ENCODE peak calls at places on chromosomes 7 and 10, in ten cellular contexts. C is gastrocnemius medialis, J is cardiac muscle cell, B is ovary, E is WERI-Rb-1, G is left ventricle myocardium inferior, F is Peyer's patch, K is fibroblast of lung, O is suprapubic skin, W is colonic mucosa. Y is an unnamed sample. For H3K9me3, the result is how much of the 10 kb centered on the place peaks cover.

GRCh38 chr7:156842317-156842716 is 50.7 kb downstream of the LMBR1 start:
- DNase-seq in C (no peak), J (peak), B (no peak), E (no peak), G (no peak), F (no peak), K (no peak), O (no peak), W (no peak), Y (no peak)

GRCh38 chr10:122689146-122689807 is 10.4 kb downstream of the C10orf120 start:
- DNase-seq in C (no peak), J (no peak), B (no peak), E (no peak), G (no peak), F (no peak), K (no peak), O (no peak), W (no peak), Y (no peak)

GRCh38 chr7:108045154-108045553 is 42.2 kb upstream of the LAMB1 start:
- DNase-seq in C (no peak), J (peak), B (no peak), E (no peak), G (no peak), F (no peak), K (peak), O (no peak), W (no peak), Y (no peak)

GRCh38 chr7:145978769-145979168 is 137.8 kb upstream of the CNTNAP2 start:
- DNase-seq in C (no peak), J (no peak), B (no peak), E (no peak), G (no peak), F (no peak), K (no peak), O (no peak), W (no peak), Y (no peak)

GRCh38 chr7:151091431-151091830 is 5.2 kb downstream of the AGAP3 start:
- DNase-seq in C (no peak), J (no peak), B (peak), E (peak), G (no peak), F (peak), K (no peak), O (no peak), W (peak), Y (peak)

GRCh38 chr7:148962515-148962822 is 65.8 kb downstream of the PDIA4 start:
- DNase-seq in C (no peak), J (no peak), B (no peak), E (no peak), G (no peak), F (no peak), K (no peak), O (no peak), W (no peak), Y (no peak)

GRCh38 chr7:45143616-45144015 is 14.0 kb upstream of the RAMP3 start:
- DNase-seq in C (no peak), J (no peak), B (no peak), E (no peak), G (no peak), F (no peak), K (peak), O (no peak), W (no peak), Y (no peak)

GRCh38 chr7:33539198-33539597 is 366.1 kb upstream of the BMPER start:
- DNase-seq in C (no peak), J (no peak), B (no peak), E (no peak), G (no peak), F (no peak), K (no peak), O (no peak), W (no peak), Y (no peak)

GRCh38 chr7:46080595-46081159 is 159.6 kb upstream of the IGFBP3 start:
- DNase-seq in C (no peak), J (no peak), B (no peak), E (no peak), G (no peak), F (no peak), K (no peak), O (no peak), W (no peak), Y (no peak)

GRCh38 chr10:51109821-51110533 is 35.7 kb downstream of the PRKG1 start:
- DNase-seq in C (no peak), J (peak), B (no peak), E (no peak), G (no peak), F (no peak), K (peak), O (no peak), W (no peak), Y (no peak)

GRCh38 chr7:3781607-3782006 is 480.6 kb downstream of the SDK1 start:
- DNase-seq in C (no peak), J (no peak), B (no peak), E (no peak), G (no peak), F (no peak), K (no peak), O (no peak), W (no peak), Y (no peak)
- TF ChIP-seq CTCF in C (no peak), J (no peak), B (no peak), E (no peak), G (no peak), F (no peak), K (no peak), O (no peak), W (no peak), Y (no peak)

DNA sequence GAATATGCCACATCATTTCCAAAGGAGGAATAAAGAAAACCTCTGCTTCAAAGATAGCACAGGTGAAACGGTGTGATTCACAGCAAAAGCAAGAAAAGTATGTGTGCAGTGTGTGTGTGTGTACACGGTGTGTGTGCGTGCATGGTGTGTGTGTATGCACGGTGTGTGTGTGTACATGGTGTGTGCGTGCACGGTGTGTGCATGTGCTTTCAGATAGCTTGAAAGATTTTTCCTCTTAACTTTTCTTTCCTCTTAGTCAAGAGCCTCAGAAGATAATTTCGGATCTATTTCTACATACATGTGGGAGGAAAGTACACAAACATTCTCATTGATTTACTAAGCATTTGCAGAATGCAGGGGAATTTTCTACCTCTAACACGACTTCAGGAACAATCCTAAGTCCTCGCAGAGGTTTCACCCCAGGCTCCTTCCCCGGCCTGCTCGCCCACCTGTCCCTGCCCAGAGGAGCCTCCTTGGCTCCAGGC is 2.9 kb downstream of the FGFR2 start:
- DNase-seq in C (no peak), J (peak), B (no peak), E (no peak), G (no peak), F (no peak), K (peak), O (peak), W (no peak), Y (no peak)
- H3K4me3 ChIP-seq in C (no peak), J (peak), B (peak), E (no peak), G (no peak), F (no peak), K (no peak), O (peak), W (peak), Y (no peak)

DNA sequence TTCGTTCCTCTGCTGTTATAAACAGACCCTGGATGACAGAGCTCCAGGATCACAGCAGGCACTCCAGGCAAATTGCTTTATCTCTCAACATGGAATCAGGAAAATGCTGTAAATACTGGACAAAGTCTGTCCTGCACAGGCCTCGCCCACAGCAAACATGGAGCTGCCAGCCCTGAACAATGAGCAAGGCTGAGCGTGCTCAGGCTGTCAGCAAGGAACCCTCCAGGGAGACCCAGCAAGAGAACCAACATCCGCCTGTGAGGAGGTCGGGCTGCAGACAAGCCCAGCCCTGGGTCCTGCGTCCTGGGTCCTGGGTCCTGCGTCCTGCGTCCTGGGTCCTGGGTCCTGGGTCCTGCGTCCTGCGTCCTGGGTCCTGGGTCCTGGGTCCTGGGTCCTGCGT is 180.8 kb downstream of the PTPRN2 start:
- DNase-seq in C (no peak), J (no peak), B (no peak), E (no peak), G (no peak), F (peak), K (no peak), O (no peak), W (peak), Y (no peak)
- H3K9me3 ChIP-seq in C (under half), J (under half), B (under half), E (under half), G (under half), F (under half), K (under half), O (under half), W (under half), Y (under half)

GRCh38 chr7:85828654-85829053 is 641.8 kb upstream of the SEMA3D start:
- DNase-seq in C (no peak), J (no peak), B (no peak), E (no peak), G (no peak), F (no peak), K (peak), O (no peak), W (no peak), Y (no peak)

GRCh38 chr7:85830982-85831381 is 644.1 kb upstream of the SEMA3D start:
- DNase-seq in C (no peak), J (no peak), B (no peak), E (no peak), G (no peak), F (no peak), K (no peak), O (no peak), W (no peak), Y (no peak)

GRCh38 chr7:85833071-85833470 is 646.2 kb upstream of the SEMA3D start:
- DNase-seq in C (no peak), J (peak), B (no peak), E (no peak), G (no peak), F (no peak), K (peak), O (no peak), W (no peak), Y (no peak)

GRCh38 chr7:85829176-85829575 is 642.3 kb upstream of the SEMA3D start:
- DNase-seq in C (no peak), J (no peak), B (no peak), E (no peak), G (no peak), F (no peak), K (no peak), O (no peak), W (no peak), Y (no peak)

DNA sequence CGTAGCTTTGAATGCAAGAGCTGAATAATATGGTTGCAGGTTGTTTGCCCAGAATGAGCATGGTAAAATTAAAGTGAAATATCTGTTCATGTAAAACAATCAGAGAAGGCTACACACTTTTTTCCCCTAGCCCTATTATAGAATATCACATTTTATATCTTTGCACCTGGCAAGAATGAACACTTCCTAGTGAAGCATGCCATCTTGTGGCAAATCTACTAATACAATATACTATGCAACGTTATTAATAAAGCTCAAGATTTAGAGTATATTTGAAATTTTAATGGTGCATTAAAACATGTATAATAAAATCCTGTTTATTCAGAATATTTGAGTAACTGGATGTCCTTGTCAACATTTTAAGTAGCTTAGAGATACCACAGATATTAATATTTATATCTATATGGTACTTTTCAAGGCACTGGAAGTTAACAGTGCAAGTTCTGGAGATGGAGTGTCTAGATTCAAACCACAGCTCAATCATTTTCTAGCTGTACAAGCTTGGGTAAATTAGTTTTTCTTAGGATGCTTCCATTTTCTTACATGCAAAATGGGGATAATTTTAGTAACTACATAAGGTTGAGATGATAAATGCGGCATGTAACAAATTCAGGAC is 643.1 kb upstream of the SEMA3D start:
- DNase-seq in C (no peak), J (peak), B (no peak), E (no peak), G (no peak), F (no peak), K (peak), O (no peak), W (no peak), Y (no peak)
- TF ChIP-seq CTCF in C (no peak), J (peak), B (no peak), E (no peak), G (peak), F (no peak), K (peak), O (no peak), W (no peak), Y (peak)

DNA sequence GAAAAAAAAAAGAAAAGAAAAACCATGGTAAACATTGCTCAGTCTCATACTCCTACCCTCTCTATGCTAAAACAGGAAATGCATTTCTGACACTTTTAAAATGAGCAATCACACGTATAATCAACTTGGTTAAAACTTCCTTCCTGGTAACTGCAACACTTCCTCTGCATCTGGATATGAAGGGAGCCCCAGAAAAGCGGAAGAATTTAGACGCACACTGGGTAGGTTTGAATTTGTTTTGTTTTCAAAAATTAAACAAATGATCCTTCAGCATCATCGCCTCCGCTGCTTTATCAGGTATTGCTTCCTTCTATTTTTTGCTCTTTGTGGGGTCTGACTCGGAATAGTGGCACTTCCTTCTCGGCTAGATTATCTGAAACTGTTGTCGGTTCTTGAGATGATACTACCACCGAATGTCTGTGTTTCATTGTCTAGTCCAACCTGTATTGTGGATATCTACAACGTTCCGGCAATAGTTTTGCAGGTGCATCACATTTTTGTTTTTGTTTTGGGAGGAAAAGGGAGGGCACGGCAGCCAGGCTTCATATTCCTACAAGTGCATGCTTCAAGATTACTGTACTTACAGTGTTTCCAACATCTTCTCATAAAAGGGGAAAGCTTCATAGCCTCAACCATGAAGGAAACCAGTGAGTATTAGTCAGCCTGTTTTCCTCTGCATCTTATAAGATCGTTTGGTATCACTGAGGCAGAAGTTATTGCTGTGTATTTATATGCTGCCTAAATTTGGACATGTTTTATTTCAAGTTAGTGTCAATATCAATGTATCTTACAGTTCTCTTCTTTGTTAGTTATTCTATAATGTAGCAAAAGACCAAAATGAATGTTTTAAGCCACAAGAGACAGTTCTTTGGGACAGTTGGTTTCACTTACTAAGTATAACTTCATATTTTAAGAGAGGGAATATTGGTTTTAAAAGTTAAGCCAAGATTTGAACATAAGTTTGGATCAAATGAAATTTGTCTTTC is at the start of gene PIK3CG:
- DNase-seq in C (no peak), J (peak), B (no peak), E (no peak), G (no peak), F (peak), K (no peak), O (no peak), W (no peak), Y (no peak)
- H3K4me3 ChIP-seq in C (peak), J (no peak), B (no peak), E (no peak), G (peak), F (peak), K (no peak), O (peak), W (peak), Y (no peak)